ENCODE peak calls at places on chromosomes 13 and 19, in five cellular contexts. X is left ventricle myocardium inferior, H is heart right ventricle, C is mesendoderm, F is thoracic aorta. Z is an unnamed sample. For H3K4me1 and H3K36me3, the result is how much of the 10 kb centered on the place peaks cover.

GRCh38 chr13:95896302-95896701 is 156.9 kb downstream of the UGGT2 start:
- DNase-seq in X (no peak), H (no peak), F (no peak), C (no peak), Z (no peak)

GRCh38 chr13:72221276-72221962 is 354.4 kb upstream of the DACH1 start:
- DNase-seq in X (no peak), F (no peak), C (peak), H (no peak), Z (no peak)

GRCh38 chr13:94050686-94051085 is 428.8 kb downstream of the DCT start:
- DNase-seq in F (no peak), C (peak), X (no peak), H (no peak), Z (no peak)

GRCh38 chr13:73722120-73722519 is 412.1 kb downstream of the KLF12 start:
- DNase-seq in H (no peak), F (no peak), X (no peak), C (peak), Z (no peak)

GRCh38 chr19:13163609-13164364 is 13.6 kb downstream of the IER2 start:
- DNase-seq in C (peak), F (no peak), H (peak), X (peak), Z (peak)

GRCh38 chr19:17385878-17386611 is 8.0 kb downstream of the CCDC194 start:
- DNase-seq in C (peak), X (peak), F (no peak), H (peak), Z (peak)

GRCh38 chr19:27779953-27780352 is 1433.0 kb downstream of the UQCRFS1 start:
- DNase-seq in C (no peak), X (no peak), F (no peak), H (no peak), Z (no peak)

GRCh38 chr13:59178344-59178743 is 985.4 kb downstream of the DIAPH3 start:
- DNase-seq in F (no peak), H (no peak), X (no peak), C (peak), Z (no peak)

GRCh38 chr19:7670150-7670784 is 1.4 kb downstream of the RETN start:
- DNase-seq in C (no peak), F (no peak), X (no peak), H (no peak), Z (peak)

GRCh38 chr19:31261019-31261595 is 88.1 kb downstream of the TSHZ3 start:
- DNase-seq in H (no peak), X (no peak), F (no peak), C (no peak), Z (no peak)

GRCh38 chr13:25709088-25709487 is 337.3 kb downstream of the ATP8A2 start:
- DNase-seq in F (no peak), H (no peak), X (no peak), C (no peak), Z (no peak)

GRCh38 chr13:51178456-51179074 is 43.6 kb upstream of the FAM124A start:
- DNase-seq in C (no peak), F (no peak), X (no peak), H (no peak), Z (no peak)

GRCh38 chr13:103289661-103290060 is 223.4 kb upstream of the SLC10A2 start:
- DNase-seq in F (no peak), X (no peak), H (no peak), C (no peak), Z (no peak)

GRCh38 chr13:113360446-113360845 is 3.5 kb downstream of the GRTP1 start:
- DNase-seq in H (no peak), X (no peak), C (no peak), F (no peak), Z (no peak)

GRCh38 chr13:32938907-32939306 is 77.3 kb upstream of the KL start:
- DNase-seq in X (no peak), C (peak), F (no peak), H (no peak), Z (no peak)

GRCh38 chr19:11067356-11068113 is 21.7 kb upstream of the LDLR start:
- DNase-seq in C (no peak), H (no peak), X (no peak), F (no peak), Z (no peak)

GRCh38 chr13:113591750-113592149 is 7.2 kb downstream of the TFDP1 start:
- DNase-seq in C (no peak), H (no peak), X (no peak), F (no peak), Z (no peak)

GRCh38 chr19:34847393-34847792 is 74.4 kb upstream of the ZNF599 start:
- DNase-seq in F (no peak), C (no peak), H (no peak), X (no peak), Z (no peak)

GRCh38 chr19:2186071-2186846 is 22.5 kb downstream of the DOT1L start:
- DNase-seq in X (peak), H (peak), F (peak), C (peak), Z (peak)

GRCh38 chr13:77429320-77430142 is 102.6 kb upstream of the MYCBP2 start:
- DNase-seq in H (no peak), X (no peak), F (no peak), C (no peak), Z (no peak)

GRCh38 chr13:27621366-27622101 is at the start of gene POLR1D:
- DNase-seq in H (peak), C (peak), F (peak), X (peak), Z (peak)

GRCh38 chr13:30169442-30169841 is 137.9 kb downstream of the KATNAL1 start:
- DNase-seq in H (no peak), F (no peak), X (no peak), C (no peak), Z (no peak)

GRCh38 chr19:29154163-29154562 is 58.8 kb downstream of the UQCRFS1 start:
- DNase-seq in C (no peak), F (no peak), H (no peak), X (no peak), Z (no peak)

GRCh38 chr13:51955281-51955771 is 55.9 kb downstream of the ATP7B start:
- DNase-seq in X (no peak), H (no peak), C (no peak), F (no peak), Z (no peak)

GRCh38 chr19:35845215-35846037 is 6.9 kb downstream of the NPHS1 start:
- DNase-seq in X (no peak), F (no peak), H (no peak), C (peak), Z (no peak)

GRCh38 chr19:14091086-14091884 is 734 bp upstream of the SAMD1 start:
- DNase-seq in H (peak), C (peak), X (no peak), F (no peak), Z (peak)

GRCh38 chr13:33281951-33282595 is 3.5 kb downstream of the STARD13 start:
- DNase-seq in H (no peak), C (no peak), X (no peak), F (no peak), Z (no peak)

GRCh38 chr19:51407631-51408131 is 9.8 kb downstream of the SIGLEC10 start:
- DNase-seq in F (no peak), X (no peak), H (no peak), C (peak), Z (no peak)

DNA sequence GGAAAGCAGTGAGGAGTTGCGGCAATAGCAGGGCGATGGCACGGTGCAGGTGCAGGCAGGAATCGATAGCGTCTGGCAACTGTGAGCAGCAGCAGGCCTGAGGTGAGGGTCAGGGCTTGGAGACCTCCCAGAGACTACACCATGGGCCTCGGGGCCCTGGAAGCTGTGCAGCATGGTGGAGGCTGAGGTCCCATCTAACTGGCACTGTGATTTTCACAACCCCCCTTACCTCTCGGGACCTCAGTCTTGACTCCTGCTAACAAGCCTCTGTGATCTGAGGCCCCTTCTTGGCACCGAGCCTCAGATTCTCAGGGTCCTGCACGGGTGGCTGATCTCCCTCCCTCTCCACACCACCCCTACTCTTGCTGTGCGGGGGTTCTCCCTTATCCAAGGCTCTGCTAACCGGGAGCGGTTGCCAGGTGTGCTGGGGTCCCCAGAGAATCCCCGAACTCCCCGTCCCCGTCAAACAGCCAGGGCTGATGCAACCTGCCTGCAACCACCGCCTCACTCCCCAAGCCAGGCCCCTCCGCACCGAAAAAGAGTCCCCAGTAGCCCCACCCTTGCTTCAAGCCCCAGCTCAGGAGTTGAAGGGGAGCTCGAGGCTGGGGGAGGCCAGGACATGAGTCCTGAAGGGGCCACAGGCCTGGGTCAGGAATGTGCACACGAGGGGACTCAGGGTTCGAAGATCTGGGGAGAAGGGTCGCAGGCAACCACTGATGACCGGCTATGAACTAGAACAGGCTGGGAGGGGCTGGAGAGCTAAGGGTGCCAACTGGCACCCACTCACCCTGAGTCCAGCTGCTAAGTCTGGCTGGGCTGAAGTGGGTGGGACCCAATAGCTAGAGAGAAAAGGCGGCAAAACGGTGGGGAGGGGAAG is 4.8 kb upstream of the ATF5 start:
- DNase-seq in F (no peak), H (no peak), C (peak), X (no peak), Z (no peak)
- H3K4me1 ChIP-seq in F (under half), H (under half), C (under half), X (under half), Z (half or more)

DNA sequence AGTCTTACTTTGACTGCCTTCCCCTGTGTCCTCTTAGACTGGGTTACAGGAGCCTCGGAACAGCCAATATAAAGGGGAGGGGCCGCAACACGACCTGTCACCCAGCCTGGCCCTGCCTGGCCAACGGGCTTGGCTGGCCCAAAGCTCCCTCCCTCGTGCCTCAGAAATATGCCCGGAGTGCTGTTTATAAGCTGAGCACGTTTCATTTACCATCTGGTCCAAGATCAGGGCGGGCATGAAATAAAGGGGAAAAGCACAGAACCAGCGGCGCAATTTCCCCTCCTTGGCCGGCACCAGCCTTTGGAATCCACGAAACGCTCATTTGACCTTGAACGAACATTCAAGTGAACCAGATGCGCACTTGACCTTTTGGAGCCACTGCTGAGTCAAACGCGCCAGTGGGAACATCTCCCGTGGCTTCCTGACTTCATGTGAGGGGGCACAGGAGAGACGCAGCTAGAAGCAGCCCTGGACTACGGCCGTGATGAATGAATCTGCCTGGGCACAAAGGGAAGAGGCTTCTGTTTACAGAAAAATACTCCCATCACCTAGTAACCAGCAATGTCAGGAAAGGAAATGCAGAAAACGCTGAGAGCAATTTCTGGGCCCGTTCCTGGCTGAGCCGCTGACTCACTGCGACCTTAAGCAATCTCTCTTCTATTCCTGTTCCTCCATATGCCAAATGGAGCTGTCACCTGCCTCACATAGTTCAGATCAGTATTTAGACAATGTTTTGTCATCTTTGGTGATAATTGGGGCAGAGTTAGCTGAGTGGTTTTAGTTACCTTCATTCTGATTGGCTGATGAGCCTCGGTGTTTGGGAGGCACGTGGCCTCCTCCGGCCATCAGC is 53.3 kb downstream of the RFX2 start:
- DNase-seq in F (peak), X (peak), C (peak), H (peak), Z (peak)
- H3K4me3 ChIP-seq in F (peak), X (peak), C (no peak), H (peak), Z (no peak)

GRCh38 chr13:92734545-92734944 is 492.1 kb upstream of the GPC6 start:
- DNase-seq in H (no peak), C (no peak), X (no peak), F (no peak), Z (no peak)
- H3K36me3 ChIP-seq in H (under half), C (under half), X (under half), F (under half), Z (under half)

DNA sequence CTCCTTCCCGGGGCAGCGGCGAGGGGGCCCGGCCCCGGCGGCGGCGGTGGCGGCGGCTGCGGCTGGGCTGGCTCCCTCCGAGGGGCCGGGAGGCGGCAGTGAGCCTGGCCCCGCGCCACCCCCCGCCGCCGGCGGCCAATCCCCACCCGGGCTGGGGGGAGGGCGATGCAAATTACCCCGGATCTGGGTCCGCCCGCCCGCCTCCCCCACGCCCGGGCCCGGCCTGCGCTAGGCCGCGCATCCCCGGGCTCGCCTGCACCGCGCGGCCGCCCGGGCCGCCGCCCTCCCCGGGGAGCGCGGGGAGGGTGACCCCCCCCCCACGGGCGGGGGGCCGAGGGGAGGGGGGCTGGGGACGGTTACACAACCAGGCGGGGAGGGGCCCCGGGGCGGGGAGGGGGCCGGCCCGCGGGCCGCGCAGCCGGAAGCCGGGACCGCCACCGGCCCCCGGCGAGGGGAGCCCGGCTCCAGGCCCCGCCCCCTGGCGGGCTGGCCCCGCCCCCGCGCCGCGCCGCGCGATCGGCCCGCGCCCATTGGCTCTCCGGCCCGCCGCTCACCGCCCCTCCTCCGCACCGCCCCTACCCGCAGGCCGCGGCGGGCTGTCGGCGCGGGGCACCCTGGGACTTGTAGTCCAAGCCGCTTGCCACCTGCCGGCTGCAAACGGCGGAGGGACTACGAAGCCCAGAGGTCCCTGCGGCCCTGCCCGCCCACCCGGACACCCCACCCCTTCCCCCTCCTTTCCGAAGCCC is 1.1 kb downstream of the ZBTB7A start:
- DNase-seq in C (peak), F (peak), H (peak), X (peak), Z (peak)
- H3K4me1 ChIP-seq in C (under half), F (under half), H (half or more), X (half or more), Z (half or more)

GRCh38 chr19:33227242-33227650 is 1.6 kb upstream of the SLC7A10 start:
- DNase-seq in F (no peak), H (no peak), C (peak), X (no peak), Z (no peak)
- H3K4me3 ChIP-seq in F (peak), H (no peak), C (no peak), X (peak), Z (peak)

GRCh38 chr13:112193463-112194166 is 126.7 kb downstream of the SOX1 start:
- DNase-seq in H (no peak), F (no peak), C (no peak), X (no peak), Z (no peak)
- H3K36me3 ChIP-seq in H (under half), F (under half), C (under half), X (under half), Z (under half)

GRCh38 chr13:60214213-60215079 is 50.7 kb upstream of the DIAPH3 start:
- DNase-seq in H (no peak), F (no peak), C (no peak), X (no peak), Z (no peak)
- H3K4me1 ChIP-seq in H (under half), F (under half), C (under half), X (under half), Z (under half)

GRCh38 chr13:110505594-110505993 is 55.9 kb downstream of the RAB20 start:
- DNase-seq in X (no peak), C (no peak), F (no peak), H (no peak), Z (no peak)

GRCh38 chr13:110509478-110509926 is 52.0 kb downstream of the RAB20 start:
- DNase-seq in F (no peak), H (no peak), X (no peak), C (no peak), Z (no peak)

GRCh38 chr13:110506396-110506795 is 55.1 kb downstream of the RAB20 start:
- DNase-seq in X (no peak), C (no peak), F (no peak), H (no peak), Z (peak)

GRCh38 chr13:110506859-110507566 is 54.5 kb downstream of the RAB20 start:
- DNase-seq in C (no peak), X (peak), F (no peak), H (peak), Z (peak)

GRCh38 chr13:110507678-110508381 is 53.7 kb downstream of the RAB20 start:
- DNase-seq in X (peak), F (no peak), C (no peak), H (no peak), Z (no peak)
- H3K4me3 ChIP-seq in X (peak), F (peak), C (no peak), H (no peak), Z (no peak)

Z was measured in left lung.